ENCODE peak calls at places on chromosomes 1 and 21, in six cellular contexts. X is anterior cingulate cortex; B is EL; O is stimulated activated CD4-positive, alpha-beta T cell treated with anti-CD3 and anti-CD28 coated beads, TNF-alpha, amount 100 ng/mL, for 24 hours; L is germinal center; E is LHCN-M2. Q is an unnamed sample.

GRCh38 chr1:161115132-161115711 is 2.6 kb downstream of the PFDN2 start:
- DNase-seq in E (peak; percentile 83), L (no peak), B (peak; percentile 92), X (no peak), O (peak; percentile 39), Q (no peak)

GRCh38 chr1:53546409-53547155 is 87.4 kb downstream of the DMRTB1 start:
- DNase-seq in X (no peak), B (no peak), E (no peak), O (no peak), L (no peak), Q (peak; percentile 4)

GRCh38 chr1:207948536-207949250 is 37.8 kb upstream of the CD34 start:
- DNase-seq in B (no peak), O (no peak), L (no peak), X (no peak), E (no peak), Q (no peak)

GRCh38 chr1:67952071-67952470 is 98.4 kb downstream of the DIRAS3 start:
- DNase-seq in E (peak; percentile 85), L (no peak), X (no peak), O (no peak), B (peak; percentile 13), Q (peak; percentile 33)

GRCh38 chr1:109919271-109919670 is 8.6 kb downstream of the CSF1 start:
- DNase-seq in E (no peak), X (no peak), L (no peak), O (no peak), B (no peak), Q (no peak)

GRCh38 chr1:175146535-175147213 is 45.9 kb downstream of the KIAA0040 start:
- DNase-seq in O (peak; percentile 71), B (peak; percentile 55), E (peak; percentile 49), L (peak; percentile 82), X (no peak), Q (peak; percentile 61)

GRCh38 chr1:42096565-42096964 is 56.6 kb upstream of the GUCA2B start:
- DNase-seq in O (no peak), X (no peak), E (no peak), B (no peak), L (no peak), Q (no peak)

GRCh38 chr21:36792505-36792967 is 93.6 kb downstream of the SIM2 start:
- DNase-seq in O (no peak), X (no peak), B (peak; percentile 30), E (peak; percentile 27), L (no peak), Q (no peak)

GRCh38 chr1:12380316-12381249 is 150.8 kb downstream of the VPS13D start:
- DNase-seq in L (no peak), E (no peak), B (no peak), O (no peak), X (no peak), Q (no peak)

GRCh38 chr1:12069616-12070244 is 6.6 kb downstream of the TNFRSF8 start:
- DNase-seq in B (peak; percentile 20), E (no peak), O (no peak), L (no peak), X (no peak), Q (no peak)